ENCODE peak calls at places on chromosome 6, in six cellular contexts. One of them, this sample, is unnamed.

GRCh38 chr6:84428300-84428907 is 201.0 kb upstream of the CEP162 start:
- DNase-seq in progenitor cell of endocrine pancreas: peak
- DNase-seq in stimulated activated CD8-positive, alpha-beta memory T cell treated with anti-CD3 and anti-CD28 coated beads, Interleukin-15, amount 100 ng/mL, for 48 hours: peak
- DNase-seq in psoas muscle: peak
- DNase-seq in left ventricle myocardium superior: peak
- DNase-seq in dorsolateral prefrontal cortex: no peak
- DNase-seq in this sample: no peak

GRCh38 chr6:36702656-36703055 is 5.0 kb downstream of the RAB44 start:
- DNase-seq in psoas muscle: peak
- DNase-seq in stimulated activated CD8-positive, alpha-beta memory T cell treated with anti-CD3 and anti-CD28 coated beads, Interleukin-15, amount 100 ng/mL, for 48 hours: no peak
- DNase-seq in progenitor cell of endocrine pancreas: no peak
- DNase-seq in left ventricle myocardium superior: no peak
- DNase-seq in dorsolateral prefrontal cortex: no peak
- DNase-seq in this sample: no peak

GRCh38 chr6:150026976-150027805 is 1.9 kb upstream of the RAET1L start:
- DNase-seq in stimulated activated CD8-positive, alpha-beta memory T cell treated with anti-CD3 and anti-CD28 coated beads, Interleukin-15, amount 100 ng/mL, for 48 hours: no peak
- DNase-seq in progenitor cell of endocrine pancreas: no peak
- DNase-seq in left ventricle myocardium superior: no peak
- DNase-seq in dorsolateral prefrontal cortex: no peak
- DNase-seq in psoas muscle: no peak
- DNase-seq in this sample: no peak

GRCh38 chr6:150267686-150268561 is 100.9 kb upstream of the IYD start:
- DNase-seq in left ventricle myocardium superior: no peak
- DNase-seq in psoas muscle: peak
- DNase-seq in progenitor cell of endocrine pancreas: no peak
- DNase-seq in stimulated activated CD8-positive, alpha-beta memory T cell treated with anti-CD3 and anti-CD28 coated beads, Interleukin-15, amount 100 ng/mL, for 48 hours: no peak
- DNase-seq in dorsolateral prefrontal cortex: no peak
- DNase-seq in this sample: no peak

GRCh38 chr6:7691675-7692452 is 34.0 kb upstream of the BMP6 start:
- DNase-seq in progenitor cell of endocrine pancreas: no peak
- DNase-seq in stimulated activated CD8-positive, alpha-beta memory T cell treated with anti-CD3 and anti-CD28 coated beads, Interleukin-15, amount 100 ng/mL, for 48 hours: no peak
- DNase-seq in psoas muscle: peak
- DNase-seq in dorsolateral prefrontal cortex: no peak
- DNase-seq in left ventricle myocardium superior: no peak
- DNase-seq in this sample: no peak

GRCh38 chr6:161745594-161745993 is 471.7 kb upstream of the AGPAT4 start:
- DNase-seq in dorsolateral prefrontal cortex: no peak
- DNase-seq in psoas muscle: no peak
- DNase-seq in stimulated activated CD8-positive, alpha-beta memory T cell treated with anti-CD3 and anti-CD28 coated beads, Interleukin-15, amount 100 ng/mL, for 48 hours: no peak
- DNase-seq in progenitor cell of endocrine pancreas: no peak
- DNase-seq in left ventricle myocardium superior: no peak
- DNase-seq in this sample: no peak

GRCh38 chr6:373773-374724 is 17.5 kb upstream of the IRF4 start:
- DNase-seq in left ventricle myocardium superior: no peak
- DNase-seq in progenitor cell of endocrine pancreas: no peak
- DNase-seq in dorsolateral prefrontal cortex: no peak
- DNase-seq in psoas muscle: no peak
- DNase-seq in stimulated activated CD8-positive, alpha-beta memory T cell treated with anti-CD3 and anti-CD28 coated beads, Interleukin-15, amount 100 ng/mL, for 48 hours: no peak
- DNase-seq in this sample: peak

GRCh38 chr6:55826941-55827340 is 48.4 kb downstream of the BMP5 start:
- DNase-seq in psoas muscle: no peak
- DNase-seq in dorsolateral prefrontal cortex: no peak
- DNase-seq in left ventricle myocardium superior: no peak
- DNase-seq in stimulated activated CD8-positive, alpha-beta memory T cell treated with anti-CD3 and anti-CD28 coated beads, Interleukin-15, amount 100 ng/mL, for 48 hours: no peak
- DNase-seq in progenitor cell of endocrine pancreas: no peak
- DNase-seq in this sample: no peak

GRCh38 chr6:150334790-150335783 is 33.7 kb upstream of the IYD start:
- DNase-seq in dorsolateral prefrontal cortex: peak
- DNase-seq in psoas muscle: no peak
- DNase-seq in progenitor cell of endocrine pancreas: peak
- DNase-seq in stimulated activated CD8-positive, alpha-beta memory T cell treated with anti-CD3 and anti-CD28 coated beads, Interleukin-15, amount 100 ng/mL, for 48 hours: no peak
- DNase-seq in left ventricle myocardium superior: no peak
- DNase-seq in this sample: no peak

GRCh38 chr6:11288065-11288464 is 55.6 kb upstream of the NEDD9 start:
- DNase-seq in progenitor cell of endocrine pancreas: no peak
- DNase-seq in stimulated activated CD8-positive, alpha-beta memory T cell treated with anti-CD3 and anti-CD28 coated beads, Interleukin-15, amount 100 ng/mL, for 48 hours: no peak
- DNase-seq in dorsolateral prefrontal cortex: no peak
- DNase-seq in psoas muscle: no peak
- DNase-seq in left ventricle myocardium superior: no peak
- DNase-seq in this sample: no peak

GRCh38 chr6:117613920-117614535 is 11.7 kb upstream of the GOPC start:
- DNase-seq in stimulated activated CD8-positive, alpha-beta memory T cell treated with anti-CD3 and anti-CD28 coated beads, Interleukin-15, amount 100 ng/mL, for 48 hours: no peak
- DNase-seq in dorsolateral prefrontal cortex: no peak
- DNase-seq in psoas muscle: no peak
- DNase-seq in left ventricle myocardium superior: no peak
- DNase-seq in progenitor cell of endocrine pancreas: no peak
- DNase-seq in this sample: no peak

GRCh38 chr6:20583447-20583806 is 49.2 kb downstream of the CDKAL1 start:
- DNase-seq in progenitor cell of endocrine pancreas: no peak
- DNase-seq in left ventricle myocardium superior: no peak
- DNase-seq in stimulated activated CD8-positive, alpha-beta memory T cell treated with anti-CD3 and anti-CD28 coated beads, Interleukin-15, amount 100 ng/mL, for 48 hours: no peak
- DNase-seq in dorsolateral prefrontal cortex: no peak
- DNase-seq in psoas muscle: no peak
- DNase-seq in this sample: no peak

GRCh38 chr6:1461207-1461606 is 71.8 kb downstream of the FOXF2 start:
- DNase-seq in progenitor cell of endocrine pancreas: no peak
- DNase-seq in dorsolateral prefrontal cortex: no peak
- DNase-seq in stimulated activated CD8-positive, alpha-beta memory T cell treated with anti-CD3 and anti-CD28 coated beads, Interleukin-15, amount 100 ng/mL, for 48 hours: no peak
- DNase-seq in left ventricle myocardium superior: no peak
- DNase-seq in psoas muscle: no peak
- DNase-seq in this sample: no peak

GRCh38 chr6:75489025-75489424 is 4.6 kb downstream of the FILIP1 start:
- DNase-seq in stimulated activated CD8-positive, alpha-beta memory T cell treated with anti-CD3 and anti-CD28 coated beads, Interleukin-15, amount 100 ng/mL, for 48 hours: no peak
- DNase-seq in dorsolateral prefrontal cortex: no peak
- DNase-seq in progenitor cell of endocrine pancreas: no peak
- DNase-seq in left ventricle myocardium superior: no peak
- DNase-seq in psoas muscle: no peak
- DNase-seq in this sample: no peak

GRCh38 chr6:167125950-167126349 is 3.1 kb downstream of the CCR6 start:
- DNase-seq in psoas muscle: no peak
- DNase-seq in stimulated activated CD8-positive, alpha-beta memory T cell treated with anti-CD3 and anti-CD28 coated beads, Interleukin-15, amount 100 ng/mL, for 48 hours: no peak
- DNase-seq in left ventricle myocardium superior: no peak
- DNase-seq in dorsolateral prefrontal cortex: no peak
- DNase-seq in progenitor cell of endocrine pancreas: no peak
- DNase-seq in this sample: no peak

GRCh38 chr6:21992178-21992967 is 304.5 kb downstream of the PRL start:
- DNase-seq in left ventricle myocardium superior: no peak
- DNase-seq in stimulated activated CD8-positive, alpha-beta memory T cell treated with anti-CD3 and anti-CD28 coated beads, Interleukin-15, amount 100 ng/mL, for 48 hours: peak
- DNase-seq in progenitor cell of endocrine pancreas: no peak
- DNase-seq in dorsolateral prefrontal cortex: no peak
- DNase-seq in psoas muscle: no peak
- DNase-seq in this sample: no peak

GRCh38 chr6:83183082-83183828 is 9.8 kb downstream of the PGM3 start:
- DNase-seq in left ventricle myocardium superior: no peak
- DNase-seq in progenitor cell of endocrine pancreas: no peak
- DNase-seq in dorsolateral prefrontal cortex: no peak
- DNase-seq in stimulated activated CD8-positive, alpha-beta memory T cell treated with anti-CD3 and anti-CD28 coated beads, Interleukin-15, amount 100 ng/mL, for 48 hours: no peak
- DNase-seq in psoas muscle: no peak
- DNase-seq in this sample: no peak

GRCh38 chr6:142848156-142848555 is 96.8 kb downstream of the HIVEP2 start:
- DNase-seq in progenitor cell of endocrine pancreas: no peak
- DNase-seq in psoas muscle: no peak
- DNase-seq in left ventricle myocardium superior: no peak
- DNase-seq in dorsolateral prefrontal cortex: no peak
- DNase-seq in stimulated activated CD8-positive, alpha-beta memory T cell treated with anti-CD3 and anti-CD28 coated beads, Interleukin-15, amount 100 ng/mL, for 48 hours: no peak
- DNase-seq in this sample: no peak

GRCh38 chr6:10383312-10384063 is 31.4 kb downstream of the TFAP2A start:
- DNase-seq in stimulated activated CD8-positive, alpha-beta memory T cell treated with anti-CD3 and anti-CD28 coated beads, Interleukin-15, amount 100 ng/mL, for 48 hours: no peak
- DNase-seq in left ventricle myocardium superior: no peak
- DNase-seq in dorsolateral prefrontal cortex: no peak
- DNase-seq in progenitor cell of endocrine pancreas: no peak
- DNase-seq in psoas muscle: no peak
- DNase-seq in this sample: peak

This sample was measured in kidney.